ENCODE peak calls at places on chromosomes 4 and X, in seven cellular contexts. M is Caco-2, T is tibial nerve, N is HCT116, Z is DND-41, G is ovary, Y is adipocyte. H is an unnamed sample. For H3K27me3, the result is how much of the 10 kb centered on the place peaks cover.

GRCh38 chr4:1597021-1597931 is 86.8 kb downstream of the FAM53A start:
- DNase-seq in Y (no peak), Z (no peak), M (no peak), N (no peak), G (peak), T (no peak), H (peak)

GRCh38 chrX:8084023-8084422 is 87.0 kb downstream of the VCX2 start:
- DNase-seq in N (no peak), T (no peak), Y (peak), G (no peak), M (no peak), Z (no peak), H (no peak)

GRCh38 chr4:71186566-71187398 is 152.0 kb upstream of the SLC4A4 start:
- DNase-seq in M (peak), Z (peak), G (no peak), T (peak), N (no peak), Y (peak), H (peak)

GRCh38 chrX:7025471-7025870 is 122.0 kb upstream of the STS start:
- DNase-seq in N (no peak), G (no peak), M (no peak), Y (no peak), Z (no peak), T (no peak), H (no peak)

GRCh38 chr4:162456106-162456505 is 292.3 kb upstream of the FSTL5 start:
- DNase-seq in Y (no peak), G (no peak), Z (no peak), N (no peak), M (no peak), T (no peak), H (no peak)

GRCh38 chr4:48939785-48940184 is 33.2 kb upstream of the OCIAD2 start:
- DNase-seq in G (no peak), Y (peak), T (no peak), M (no peak), N (no peak), Z (no peak), H (no peak)

GRCh38 chr4:99301376-99302164 is 10.8 kb upstream of the ADH1A start:
- DNase-seq in Z (no peak), Y (peak), M (no peak), T (no peak), N (no peak), G (no peak), H (no peak)

GRCh38 chr4:74529284-74530041 is 84.5 kb downstream of the AREG start:
- DNase-seq in T (no peak), Z (no peak), Y (no peak), M (no peak), G (no peak), N (no peak), H (no peak)

GRCh38 chr4:94228488-94229216 is 21.0 kb downstream of the SMARCAD1 start:
- DNase-seq in Y (no peak), Z (no peak), M (no peak), T (no peak), G (no peak), N (no peak), H (no peak)

GRCh38 chrX:16462912-16463311 is 187.0 kb upstream of the S100G start:
- DNase-seq in N (no peak), Z (no peak), T (no peak), Y (peak), M (no peak), G (no peak), H (no peak)

GRCh38 chr4:26067035-26067434 is 153.0 kb downstream of the SMIM20 start:
- DNase-seq in T (no peak), N (no peak), G (no peak), Z (no peak), M (no peak), Y (no peak), H (no peak)

GRCh38 chr4:146243141-146243882 is 29.0 kb downstream of the REELD1 start:
- DNase-seq in Z (peak), T (no peak), M (no peak), Y (no peak), N (no peak), G (peak), H (no peak)

GRCh38 chrX:71181558-71181909 is 36.9 kb downstream of the NLGN3 start:
- DNase-seq in T (no peak), Y (peak), M (peak), G (peak), N (no peak), Z (peak), H (no peak)

GRCh38 chrX:63918611-63919010 is 133.6 kb upstream of the ARHGEF9 start:
- DNase-seq in M (no peak), T (no peak), Z (no peak), Y (peak), G (no peak), N (peak), H (no peak)

GRCh38 chr4:86657910-86658309 is 63.8 kb downstream of the PTPN13 start:
- DNase-seq in N (no peak), T (no peak), Y (no peak), Z (no peak), M (no peak), G (no peak), H (no peak)

GRCh38 chr4:57182132-57182874 is 72.1 kb upstream of the IGFBP7 start:
- DNase-seq in N (no peak), Z (no peak), G (no peak), T (no peak), Y (no peak), M (no peak), H (no peak)

GRCh38 chr4:87844476-87844875 is 11.7 kb downstream of the MEPE start:
- DNase-seq in Y (no peak), Z (no peak), T (no peak), M (no peak), G (no peak), N (no peak), H (no peak)

GRCh38 chr4:105895324-105895608 is at the start of gene NPNT:
- DNase-seq in M (peak), Z (no peak), G (no peak), N (no peak), Y (peak), T (no peak), H (no peak)

GRCh38 chr4:105896984-105897760 is 1.9 kb downstream of the NPNT start:
- DNase-seq in M (no peak), G (no peak), Z (no peak), N (no peak), T (no peak), Y (no peak), H (no peak)

GRCh38 chr4:105894570-105895323 is 524 bp upstream of the NPNT start:
- DNase-seq in Z (no peak), G (no peak), Y (peak), T (no peak), M (no peak), N (peak), H (peak)

GRCh38 chr4:105896461-105896939 is 1.2 kb downstream of the NPNT start:
- DNase-seq in T (no peak), Z (no peak), G (no peak), Y (no peak), N (no peak), M (no peak), H (no peak)

GRCh38 chr4:105895609-105896460 is 564 bp downstream of the NPNT start:
- DNase-seq in N (no peak), T (no peak), Y (peak), G (no peak), M (peak), Z (no peak), H (peak)
- H3K27me3 ChIP-seq in N (under half), T (under half), Y (half or more), G (under half), M (under half), Z (under half), H (under half)

GRCh38 chr4:7096264-7096663 is 28.4 kb upstream of the GRPEL1 start:
- DNase-seq in Z (no peak), M (no peak), G (peak), T (no peak), N (no peak), Y (no peak), H (no peak)
- H3K27me3 ChIP-seq in Z (under half), M (under half), G (under half), T (under half), N (under half), Y (under half), H (under half)

DNA sequence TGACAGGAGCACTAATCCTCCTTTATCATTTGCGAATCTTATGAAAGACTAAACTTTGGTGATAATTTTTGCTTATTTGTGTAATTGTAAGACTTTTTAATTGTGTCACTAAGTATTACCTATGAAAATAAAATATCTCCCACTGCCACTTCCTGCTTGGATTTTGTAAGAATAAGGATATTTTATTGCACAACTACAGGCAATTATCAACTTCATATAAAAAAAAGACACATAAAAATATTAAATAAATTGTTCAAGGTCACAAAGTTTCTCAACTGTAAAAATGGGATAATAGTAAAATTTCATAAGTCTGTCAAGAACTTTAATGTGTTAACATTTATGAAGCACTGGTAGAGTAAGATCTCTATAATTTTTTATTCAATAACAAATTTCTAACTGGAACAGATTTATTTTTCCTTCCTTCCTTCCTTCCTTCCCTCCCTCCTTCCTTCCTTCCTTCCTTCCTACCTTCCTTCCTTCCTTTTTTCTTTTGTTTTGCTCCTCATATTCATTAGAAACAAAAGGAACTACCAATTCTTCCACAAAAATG is 527.6 kb upstream of the FAM47C start:
- DNase-seq in Z (no peak), T (no peak), G (no peak), N (no peak), Y (no peak), M (no peak), H (no peak)
- H3K27me3 ChIP-seq in Z (under half), T (under half), G (under half), N (under half), Y (under half), M (under half), H (under half)

GRCh38 chr4:133150643-133151300 is 1.7 kb downstream of the PCDH10 start:
- DNase-seq in M (no peak), N (no peak), Z (no peak), Y (peak), G (peak), T (no peak), H (peak)

GRCh38 chr4:133151681-133152329 is 2.7 kb downstream of the PCDH10 start:
- DNase-seq in G (peak), Z (no peak), Y (peak), T (no peak), M (no peak), N (no peak), H (peak)

GRCh38 chr4:133152330-133152791 is 3.3 kb downstream of the PCDH10 start:
- DNase-seq in Y (peak), G (no peak), M (no peak), Z (no peak), N (no peak), T (no peak), H (no peak)

GRCh38 chr4:133149932-133150642 is 993 bp downstream of the PCDH10 start:
- DNase-seq in N (no peak), T (no peak), Y (peak), G (no peak), Z (no peak), M (no peak), H (no peak)

DNA sequence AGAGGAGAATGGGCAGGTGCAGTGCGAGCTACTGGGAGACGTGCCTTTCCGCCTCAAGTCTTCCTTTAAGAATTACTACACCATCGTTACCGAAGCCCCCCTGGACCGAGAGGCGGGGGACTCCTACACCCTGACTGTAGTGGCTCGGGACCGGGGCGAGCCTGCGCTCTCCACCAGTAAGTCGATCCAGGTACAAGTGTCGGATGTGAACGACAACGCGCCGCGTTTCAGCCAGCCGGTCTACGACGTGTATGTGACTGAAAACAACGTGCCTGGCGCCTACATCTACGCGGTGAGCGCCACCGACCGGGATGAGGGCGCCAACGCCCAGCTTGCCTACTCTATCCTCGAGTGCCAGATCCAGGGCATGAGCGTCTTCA is 2.2 kb downstream of the PCDH10 start:
- DNase-seq in Y (peak), Z (no peak), T (no peak), M (no peak), G (no peak), N (no peak), H (no peak)
- H3K27me3 ChIP-seq in Y (under half), Z (under half), T (under half), M (under half), G (under half), N (under half), H (under half)

GRCh38 chr4:53573696-53574095 is 17.6 kb downstream of the LNX1 start:
- DNase-seq in M (no peak), T (no peak), Y (no peak), G (no peak), N (no peak), Z (no peak), H (no peak)
- H3K27me3 ChIP-seq in M (under half), T (under half), Y (under half), G (under half), N (under half), Z (under half), H (under half)

DNA sequence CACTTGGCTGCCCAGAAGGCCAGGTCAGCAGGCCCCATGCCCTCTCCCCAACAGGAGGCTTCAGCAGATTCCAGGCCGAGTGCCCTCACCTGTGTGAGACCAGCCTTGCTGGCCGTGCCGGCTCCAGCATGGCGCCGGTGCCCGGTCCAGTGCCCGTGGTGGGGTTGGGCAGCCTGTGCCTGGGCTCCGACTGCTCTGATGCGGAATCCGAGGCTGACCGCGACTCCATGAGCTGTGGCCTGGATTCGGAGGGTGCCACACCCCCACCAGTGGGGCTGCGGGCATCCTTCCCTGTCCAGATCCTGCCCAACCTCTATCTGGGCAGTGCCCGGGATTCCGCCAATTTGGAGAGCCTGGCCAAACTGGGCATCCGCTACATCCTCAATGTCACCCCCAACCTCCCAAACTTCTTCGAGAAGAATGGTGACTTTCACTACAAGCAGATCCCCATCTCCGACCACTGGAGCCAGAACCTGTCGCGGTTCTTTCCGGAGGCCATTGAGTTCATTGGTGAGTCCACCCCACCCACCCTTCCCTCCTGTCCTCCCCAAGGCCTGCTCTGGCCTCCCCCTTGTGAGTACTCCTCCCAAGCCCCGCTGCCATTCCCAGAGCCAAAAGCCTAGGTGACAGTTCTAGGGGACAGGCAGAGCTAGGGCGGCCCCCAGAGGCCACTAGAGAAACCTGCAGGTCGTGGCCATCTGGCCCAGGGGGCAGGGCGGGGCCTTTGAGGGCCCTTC is 2.3 kb downstream of the DUSP9 start:
- DNase-seq in Z (peak), Y (no peak), M (peak), T (no peak), G (peak), N (no peak), H (peak)
- H3K27me3 ChIP-seq in Z (under half), Y (under half), M (under half), T (under half), G (under half), N (under half), H (under half)

GRCh38 chr4:7519638-7520373 is 85.1 kb upstream of the PSAPL1 start:
- DNase-seq in Z (no peak), M (no peak), T (no peak), N (no peak), G (no peak), Y (no peak), H (no peak)
- H3K27me3 ChIP-seq in Z (under half), M (under half), T (under half), N (under half), G (under half), Y (half or more), H (under half)

GRCh38 chr4:82799006-82799881 is 648 bp upstream of the SCD5 start:
- DNase-seq in T (no peak), Y (peak), M (no peak), Z (peak), G (peak), N (no peak), H (no peak)

GRCh38 chr4:82803746-82804145 is 5.2 kb upstream of the SCD5 start:
- DNase-seq in N (no peak), T (no peak), Y (no peak), M (no peak), Z (no peak), G (no peak), H (no peak)

GRCh38 chr4:82802906-82803305 is 4.3 kb upstream of the SCD5 start:
- DNase-seq in M (no peak), Z (no peak), N (no peak), Y (no peak), T (no peak), G (no peak), H (no peak)

GRCh38 chr4:82798168-82799005 is at the start of gene SCD5:
- DNase-seq in N (peak), M (peak), G (peak), Y (peak), T (peak), Z (peak), H (peak)

GRCh38 chr4:82801910-82802521 is 3.4 kb upstream of the SCD5 start:
- DNase-seq in N (no peak), T (no peak), Z (no peak), G (no peak), M (peak), Y (peak), H (no peak)
- H3K27me3 ChIP-seq in N (under half), T (under half), Z (under half), G (under half), M (under half), Y (under half), H (under half)